ENCODE peak calls at places on chromosomes 4 and X, in four cellular contexts. G is cardiac muscle cell, P is transverse colon, Q is mammary epithelial cell. K is an unnamed sample. For H3K9me3, the result is how much of the 10 kb centered on the place peaks cover.

GRCh38 chr4:147198411-147199051 is 252.9 kb upstream of the TTC29 start:
- DNase-seq in G (no peak), P (no peak), Q (no peak), K (no peak)

GRCh38 chrX:46553935-46554334 is 8.7 kb upstream of the ZNF674 start:
- DNase-seq in G (no peak), P (no peak), Q (no peak), K (peak)

GRCh38 chr4:75514949-75515612 is 808 bp downstream of the THAP6 start:
- DNase-seq in G (no peak), P (no peak), Q (peak), K (no peak)

GRCh38 chr4:17437396-17437795 is 74.5 kb downstream of the QDPR start:
- DNase-seq in G (no peak), P (no peak), Q (no peak), K (no peak)

GRCh38 chrX:10199212-10199611 is 42.4 kb downstream of the CLCN4 start:
- DNase-seq in G (no peak), P (peak), Q (no peak), K (peak)

GRCh38 chr4:141348589-141348988 is 127.9 kb downstream of the ZNF330 start:
- DNase-seq in G (no peak), P (no peak), Q (no peak), K (no peak)

GRCh38 chr4:82223715-82224114 is 150.1 kb downstream of the HNRNPD start:
- DNase-seq in G (no peak), P (peak), Q (no peak), K (no peak)

GRCh38 chr4:139736661-139737060 is 71.0 kb downstream of the MGST2 start:
- DNase-seq in G (no peak), P (no peak), Q (no peak), K (no peak)

GRCh38 chr4:83197555-83198235 is 83.2 kb upstream of the PLAC8 start:
- DNase-seq in G (no peak), P (peak), Q (no peak), K (no peak)

GRCh38 chr4:85747871-85748491 is 273.0 kb downstream of the ARHGAP24 start:
- DNase-seq in G (peak), P (peak), Q (peak), K (peak)

GRCh38 chrX:17294561-17294960 is 80.4 kb upstream of the NHS start:
- DNase-seq in G (no peak), P (no peak), Q (peak), K (no peak)

GRCh38 chr4:128854433-128854832 is 44.9 kb downstream of the JADE1 start:
- DNase-seq in G (no peak), P (no peak), Q (no peak), K (no peak)

GRCh38 chr4:19850909-19851308 is 400.8 kb upstream of the SLIT2 start:
- DNase-seq in G (no peak), P (no peak), Q (peak), K (no peak)

GRCh38 chr4:126630171-126630570 is 1002.6 kb upstream of the INTU start:
- DNase-seq in G (no peak), P (no peak), Q (no peak), K (no peak)

GRCh38 chrX:42462917-42463316 is 315.0 kb downstream of the PPP1R2C start:
- DNase-seq in G (no peak), P (no peak), Q (no peak), K (no peak)

GRCh38 chrX:16552546-16552945 is 97.4 kb upstream of the S100G start:
- DNase-seq in G (no peak), P (no peak), Q (peak), K (no peak)

GRCh38 chrX:48685416-48685815 is 1.8 kb downstream of the WAS start:
- DNase-seq in G (no peak), P (no peak), Q (no peak), K (no peak)

GRCh38 chr4:140174535-140174934 is 20.6 kb upstream of the MAML3 start:
- DNase-seq in G (no peak), P (no peak), Q (no peak), K (no peak)

GRCh38 chr4:186700746-186701145 is 22.9 kb downstream of the FAT1 start:
- DNase-seq in G (no peak), P (no peak), Q (peak), K (peak)

GRCh38 chrX:124033821-124034220 is 72.3 kb downstream of the STAG2 start:
- DNase-seq in G (no peak), P (no peak), Q (peak), K (no peak)

GRCh38 chr4:74042681-74043080 is 4.2 kb upstream of the CXCL3 start:
- DNase-seq in G (no peak), P (peak), Q (no peak), K (no peak)

GRCh38 chrX:124981420-124981819 is 338.3 kb upstream of the TEX13C start:
- DNase-seq in G (no peak), P (no peak), Q (no peak), K (no peak)

GRCh38 chr4:112075129-112075753 is 70.0 kb upstream of the FAM241A start:
- DNase-seq in G (peak), P (peak), Q (peak), K (no peak)

GRCh38 chrX:133402042-133402453 is 13.2 kb downstream of the GPC4 start:
- DNase-seq in G (no peak), P (no peak), Q (peak), K (no peak)

GRCh38 chrX:18938710-18939109 is 45.2 kb downstream of the PHKA2 start:
- DNase-seq in G (no peak), P (no peak), Q (no peak), K (no peak)

GRCh38 chr4:127304356-127304755 is 328.4 kb upstream of the INTU start:
- DNase-seq in G (no peak), P (no peak), Q (no peak), K (no peak)

GRCh38 chrX:94057385-94057784 is 383.4 kb downstream of the FAM133A start:
- DNase-seq in G (no peak), P (no peak), Q (peak), K (no peak)

GRCh38 chr4:158885564-158885963 is 116.7 kb downstream of the FNIP2 start:
- DNase-seq in G (no peak), P (no peak), Q (no peak), K (no peak)

GRCh38 chrX:989959-990510 is 222.4 kb downstream of the CRLF2 start:
- DNase-seq in G (no peak), P (peak), Q (peak), K (peak)

GRCh38 chr4:98430708-98431403 is 169.7 kb downstream of the RAP1GDS1 start:
- DNase-seq in G (no peak), P (no peak), Q (peak), K (no peak)

DNA sequence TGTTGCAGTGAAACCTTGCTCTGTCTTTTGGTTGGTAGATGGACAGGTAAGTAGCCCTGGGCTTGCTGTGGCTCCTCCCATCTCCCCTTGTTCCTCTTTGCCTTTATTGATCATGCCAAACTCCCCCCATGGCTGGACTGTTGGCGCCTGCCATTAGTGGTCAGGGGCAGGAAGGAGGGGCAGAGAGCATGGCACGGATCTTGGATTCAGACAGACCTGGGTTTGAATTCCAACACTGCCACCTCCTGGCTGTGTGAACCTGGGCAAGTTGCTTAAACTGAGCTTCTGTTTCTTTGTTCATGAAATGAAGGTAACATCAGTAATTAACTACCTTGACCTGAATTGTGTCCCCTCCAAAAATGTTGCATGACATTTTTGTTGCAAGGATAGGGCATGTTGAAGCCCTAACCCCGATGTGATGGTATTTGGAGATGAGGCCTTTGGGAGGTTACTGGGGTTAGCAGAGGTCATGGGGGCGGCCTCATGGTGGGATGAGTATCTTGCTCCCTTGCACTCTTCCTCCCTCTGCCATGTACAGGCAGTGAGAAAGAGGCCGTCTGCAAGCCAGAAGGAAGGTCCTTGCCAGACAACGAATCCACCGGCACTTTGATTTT is 6.0 kb downstream of the SLC2A9 start:
- DNase-seq in G (peak), P (peak), Q (no peak), K (peak)
- TF ChIP-seq CTCF in G (peak), P (peak), Q (peak), K (peak)

GRCh38 chr4:184621518-184621917 is 27.7 kb downstream of the CASP3 start:
- DNase-seq in G (no peak), P (no peak), Q (no peak), K (no peak)

GRCh38 chr4:184617611-184618196 is 31.5 kb downstream of the CASP3 start:
- DNase-seq in G (no peak), P (peak), Q (no peak), K (no peak)

GRCh38 chr4:184616633-184617471 is 32.4 kb downstream of the CASP3 start:
- DNase-seq in G (no peak), P (peak), Q (no peak), K (no peak)

GRCh38 chr4:184624972-184625554 is 24.2 kb downstream of the CASP3 start:
- DNase-seq in G (no peak), P (no peak), Q (no peak), K (no peak)

GRCh38 chr4:184620208-184620867 is 28.9 kb downstream of the CASP3 start:
- DNase-seq in G (no peak), P (no peak), Q (no peak), K (no peak)
- H3K9me3 ChIP-seq in G (under half), P (under half), Q (under half), K (under half)

DNA sequence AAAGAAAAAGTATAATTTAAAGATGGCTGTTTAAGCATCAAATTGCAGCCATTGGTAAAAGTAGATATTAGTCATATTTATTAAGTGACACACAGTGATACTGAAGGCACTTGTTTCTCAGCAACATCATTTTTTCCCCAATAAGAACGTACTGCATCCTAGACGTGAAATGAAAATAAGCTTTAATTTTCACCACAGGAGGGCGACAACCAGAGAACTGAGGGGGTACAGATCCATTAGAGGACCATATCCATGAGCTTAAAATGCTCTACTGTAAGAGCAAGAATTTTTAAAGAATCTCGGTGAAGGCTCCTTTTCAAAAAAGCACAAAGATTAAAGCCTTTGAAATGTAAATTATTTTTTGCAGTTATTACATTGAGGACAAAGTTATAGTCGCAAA is 33.4 kb downstream of the FRG1 start:
- DNase-seq in G (no peak), P (no peak), Q (no peak), K (no peak)
- TF ChIP-seq CTCF in G (no peak), P (no peak), Q (no peak), K (no peak)

DNA sequence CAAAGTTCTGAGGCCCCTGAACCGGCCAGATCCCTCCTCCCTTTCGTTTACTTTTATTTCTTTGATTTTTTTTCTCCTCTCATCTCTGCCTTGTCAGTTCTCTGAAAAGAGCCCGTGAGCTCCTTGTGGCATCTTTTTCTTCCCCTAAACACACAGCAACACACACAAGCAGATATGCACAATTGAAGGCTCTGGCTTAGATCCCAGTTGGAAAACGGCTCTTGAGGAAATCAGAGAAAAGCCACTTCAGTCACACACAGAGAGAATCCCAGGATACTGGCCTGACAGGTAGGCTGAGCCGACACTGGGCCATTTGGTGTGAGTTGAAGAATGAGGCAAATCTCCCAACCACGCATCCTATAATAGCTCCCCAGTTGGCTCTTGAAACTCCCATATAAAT is 12.9 kb downstream of the DIPK2B start:
- DNase-seq in G (no peak), P (no peak), Q (peak), K (no peak)
- H3K9me3 ChIP-seq in G (under half), P (under half), Q (under half), K (under half)

DNA sequence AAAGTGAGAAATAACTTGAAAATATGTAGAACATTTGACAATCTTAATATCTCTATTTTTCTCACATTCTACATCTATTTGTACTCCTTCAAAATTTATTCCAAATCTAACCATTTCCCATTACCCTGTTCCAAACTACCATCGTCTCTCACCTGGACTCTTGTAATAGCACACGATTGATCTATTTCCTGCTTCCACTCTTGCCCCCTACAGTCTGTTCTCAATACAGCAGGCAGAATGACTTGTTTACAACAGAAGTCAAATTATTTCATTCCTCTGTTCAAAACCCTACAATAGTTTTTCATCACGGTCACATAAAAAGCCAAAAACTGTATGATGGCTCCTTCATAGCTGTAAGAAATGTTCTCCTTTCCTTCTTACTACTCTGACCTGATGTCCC is 21.1 kb upstream of the LUZP4 start:
- DNase-seq in G (peak), P (no peak), Q (no peak), K (no peak)
- TF ChIP-seq CTCF in G (peak), P (no peak), Q (peak), K (peak)

GRCh38 chrX:68571292-68572256 is 72.7 kb downstream of the YIPF6 start:
- DNase-seq in G (no peak), P (no peak), Q (peak), K (no peak)
- H3K9me3 ChIP-seq in G (under half), P (under half), Q (under half), K (under half)

DNA sequence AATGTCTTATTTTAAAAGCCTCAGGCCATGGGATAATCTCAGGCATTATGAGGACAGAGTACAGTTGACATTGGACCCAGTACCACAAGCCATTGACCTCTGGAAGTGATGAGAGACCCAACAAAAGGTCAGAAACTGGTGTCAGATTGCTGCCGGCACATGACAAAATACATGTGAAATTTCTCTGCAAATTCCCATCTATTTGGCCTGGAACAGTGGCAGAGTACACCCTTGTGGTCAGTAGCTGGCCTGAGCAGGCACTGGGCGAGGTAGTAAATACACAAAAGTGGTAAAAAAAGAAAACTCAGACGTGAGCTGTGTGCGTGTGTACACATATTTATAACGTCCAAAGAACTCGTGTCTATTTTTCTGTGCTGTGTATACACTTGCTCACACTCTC is 155.5 kb downstream of the DHX15 start:
- DNase-seq in G (no peak), P (no peak), Q (no peak), K (no peak)
- TF ChIP-seq CTCF in G (no peak), P (no peak), Q (no peak), K (no peak)